ENCODE peak calls at places on chromosomes 1 and 21, in four cellular contexts. Q, I, B and D are unnamed samples.
A peak's percentile ranks its signal among the peaks of the same experiment; 100 is the strongest.

GRCh38 chr1:207565546-207566468 is 69.8 kb downstream of the CR1 start:
- DNase-seq in Q (no peak), I (peak; percentile 49), B (no peak), D (peak; percentile 15)

GRCh38 chr1:31447210-31447609 is 34.2 kb downstream of the SERINC2 start:
- DNase-seq in Q (no peak), I (no peak), B (no peak), D (no peak)

GRCh38 chr21:44370027-44370735 is 16.8 kb downstream of the TRPM2 start:
- DNase-seq in Q (peak; percentile 74), I (peak; percentile 63), B (no peak), D (peak; percentile 43)

GRCh38 chr1:80918365-80918764 is 882.4 kb upstream of the ADGRL2 start:
- DNase-seq in Q (no peak), I (no peak), B (no peak), D (no peak)

GRCh38 chr1:243487649-243488227 is 231.9 kb downstream of the SDCCAG8 start:
- DNase-seq in Q (no peak), I (no peak), B (no peak), D (peak; percentile 40)

GRCh38 chr1:203170625-203171330 is 4.8 kb downstream of the MYBPH start:
- DNase-seq in Q (peak; percentile 64), I (peak; percentile 33), B (no peak), D (peak; percentile 45)

GRCh38 chr21:17195965-17196364 is 316.9 kb upstream of the CXADR start:
- DNase-seq in Q (no peak), I (no peak), B (no peak), D (no peak)

GRCh38 chr1:151989131-151989868 is 4.4 kb downstream of the S100A10 start:
- DNase-seq in Q (peak; percentile 93), I (peak; percentile 93), B (no peak), D (peak; percentile 94)

GRCh38 chr1:116878804-116879477 is 30.8 kb upstream of the PTGFRN start:
- DNase-seq in Q (no peak), I (no peak), B (peak; percentile 48), D (peak; percentile 97)

GRCh38 chr1:202105571-202106339 is 17.0 kb upstream of the GPR37L1 start:
- DNase-seq in Q (no peak), I (peak; percentile 66), B (peak; percentile 76), D (peak; percentile 69)

GRCh38 chr1:201016943-201017827 is 6.3 kb downstream of the KIF21B start:
- DNase-seq in Q (peak; percentile 82), I (no peak), B (no peak), D (no peak)

GRCh38 chr1:84289169-84289785 is 12.2 kb upstream of the SAMD13 start:
- DNase-seq in Q (no peak), I (no peak), B (no peak), D (no peak)

GRCh38 chr1:4062560-4062959 is 162.5 kb upstream of the C1orf174 start:
- DNase-seq in Q (no peak), I (no peak), B (no peak), D (no peak)

GRCh38 chr1:7962011-7962335 is 462 bp downstream of the PARK7 start:
- DNase-seq in Q (no peak), I (no peak), B (no peak), D (no peak)

GRCh38 chr1:42740756-42741580 is 932 bp upstream of the CLDN19 start:
- DNase-seq in Q (no peak), I (no peak), B (no peak), D (no peak)

GRCh38 chr1:154765970-154766369 is 104.1 kb downstream of the KCNN3 start:
- DNase-seq in Q (no peak), I (peak; percentile 48), B (no peak), D (peak; percentile 46)

GRCh38 chr1:51912881-51913280 is 34.4 kb upstream of the NRDC start:
- DNase-seq in Q (no peak), I (no peak), B (no peak), D (no peak)

GRCh38 chr1:234955107-234955731 is 173.4 kb downstream of the TOMM20 start:
- DNase-seq in Q (peak; percentile 93), I (no peak), B (no peak), D (no peak)

GRCh38 chr1:102595106-102595505 is 513.2 kb downstream of the COL11A1 start:
- DNase-seq in Q (no peak), I (no peak), B (no peak), D (no peak)

GRCh38 chr21:31566611-31567010 is 92.9 kb upstream of the SOD1 start:
- DNase-seq in Q (no peak), I (no peak), B (no peak), D (no peak)

GRCh38 chr1:182196897-182197546 is 135.5 kb upstream of the ZNF648 start:
- DNase-seq in Q (no peak), I (no peak), B (no peak), D (no peak)

GRCh38 chr21:38447611-38448010 is 50.7 kb downstream of the ERG start:
- DNase-seq in Q (no peak), I (no peak), B (no peak), D (no peak)

GRCh38 chr1:66981679-66982078 is 56.9 kb downstream of the MIER1 start:
- DNase-seq in Q (no peak), I (no peak), B (no peak), D (no peak)

GRCh38 chr1:54547601-54548388 is at the start of gene ACOT11:
- DNase-seq in Q (peak; percentile 91), I (peak; percentile 27), B (peak; percentile 57), D (peak; percentile 29)

GRCh38 chr1:174160109-174160473 is 771 bp downstream of the RABGAP1L start:
- DNase-seq in Q (peak; percentile 88), I (peak; percentile 70), B (peak; percentile 40), D (peak; percentile 49)

GRCh38 chr1:21045351-21045750 is 131.3 kb downstream of the EIF4G3 start:
- DNase-seq in Q (no peak), I (no peak), B (no peak), D (no peak)

GRCh38 chr1:17601643-17602382 is 62.3 kb downstream of the ARHGEF10L start:
- DNase-seq in Q (no peak), I (no peak), B (no peak), D (no peak)

GRCh38 chr1:221869759-221870158 is 127.9 kb upstream of the DUSP10 start:
- DNase-seq in Q (no peak), I (peak; percentile 83), B (no peak), D (no peak)

GRCh38 chr21:23534833-23535232 is 2072.4 kb downstream of the MRPL39 start:
- DNase-seq in Q (no peak), I (no peak), B (no peak), D (no peak)

GRCh38 chr1:15038232-15039016 is 115.1 kb upstream of the TMEM51 start:
- DNase-seq in Q (no peak), I (peak; percentile 53), B (no peak), D (peak; percentile 20)

GRCh38 chr1:163071381-163072255 is 2.5 kb downstream of the RGS4 start:
- DNase-seq in Q (peak; percentile 82), I (peak; percentile 96), B (peak; percentile 74), D (peak; percentile 94)